ENCODE peak calls at places on chromosome 4, in seven cellular contexts. T, L, G, X, I, V and O are unnamed samples.

GRCh38 chr4:99395595-99396364 is 39.4 kb downstream of the ADH7 start:
- DNase-seq in T (no peak), L (no peak), G (no peak), X (no peak), I (no peak), V (no peak), O (no peak)

GRCh38 chr4:122928930-122929329 is 6.5 kb upstream of the NUDT6 start:
- DNase-seq in T (no peak), L (no peak), G (no peak), X (no peak), I (no peak), V (no peak), O (no peak)

GRCh38 chr4:36310237-36310636 is 28.8 kb downstream of the DTHD1 start:
- DNase-seq in T (no peak), L (no peak), G (no peak), X (no peak), I (no peak), V (no peak), O (no peak)

GRCh38 chr4:176404591-176404990 is 84.8 kb downstream of the SPCS3 start:
- DNase-seq in T (no peak), L (no peak), G (no peak), X (peak; percentile 17), I (no peak), V (no peak), O (no peak)

GRCh38 chr4:90328558-90328957 is 201.4 kb downstream of the CCSER1 start:
- DNase-seq in T (peak; percentile 33), L (no peak), G (no peak), X (no peak), I (no peak), V (no peak), O (no peak)

GRCh38 chr4:121799208-121799823 is 1.8 kb upstream of the EXOSC9 start:
- DNase-seq in T (no peak), L (peak; percentile 74), G (no peak), X (no peak), I (no peak), V (no peak), O (no peak)

GRCh38 chr4:16516796-16517413 is 290.6 kb upstream of the TAPT1 start:
- DNase-seq in T (no peak), L (no peak), G (no peak), X (no peak), I (peak; percentile 57), V (no peak), O (peak; percentile 71)

GRCh38 chr4:8030121-8030781 is 90.6 kb upstream of the AFAP1 start:
- DNase-seq in T (no peak), L (no peak), G (no peak), X (no peak), I (no peak), V (no peak), O (no peak)

GRCh38 chr4:73409012-73409862 is 5.2 kb downstream of the ALB start:
- DNase-seq in T (no peak), L (no peak), G (no peak), X (no peak), I (no peak), V (no peak), O (no peak)

GRCh38 chr4:73406548-73406875 is 2.4 kb downstream of the ALB start:
- DNase-seq in T (no peak), L (no peak), G (no peak), X (no peak), I (no peak), V (no peak), O (no peak)

GRCh38 chr4:73405138-73405537 is 1.1 kb downstream of the ALB start:
- DNase-seq in T (no peak), L (no peak), G (no peak), X (no peak), I (no peak), V (no peak), O (no peak)

GRCh38 chr4:73408181-73408867 is 4.2 kb downstream of the ALB start:
- DNase-seq in T (no peak), L (no peak), G (no peak), X (no peak), I (no peak), V (no peak), O (no peak)

DNA sequence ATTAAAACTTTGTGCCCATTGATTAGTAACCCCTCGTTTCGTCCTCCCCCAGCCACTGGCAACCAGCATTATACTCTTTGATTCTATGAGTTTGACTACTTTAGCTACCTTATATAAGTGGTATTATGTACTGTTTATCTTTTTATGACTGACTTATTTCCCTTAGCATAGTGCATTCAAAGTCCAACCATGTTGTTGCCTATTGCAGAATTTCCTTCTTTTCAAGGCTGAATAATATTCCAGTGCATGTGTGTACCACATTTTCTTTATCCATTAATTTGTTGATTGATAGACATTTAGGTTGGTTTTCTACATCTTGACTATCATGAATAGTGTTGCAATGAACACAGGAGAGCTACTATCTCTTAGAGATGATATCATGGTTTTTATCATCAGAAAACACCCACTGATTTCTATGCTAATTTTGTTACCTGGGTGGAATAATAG is 3.2 kb downstream of the ALB start:
- DNase-seq in T (no peak), L (no peak), G (no peak), X (no peak), I (no peak), V (no peak), O (no peak)
- TF ChIP-seq POLR2A in T (no peak), L (peak; percentile 67), G (no peak), X (no peak), I (no peak), V (no peak), O (no peak)

DNA sequence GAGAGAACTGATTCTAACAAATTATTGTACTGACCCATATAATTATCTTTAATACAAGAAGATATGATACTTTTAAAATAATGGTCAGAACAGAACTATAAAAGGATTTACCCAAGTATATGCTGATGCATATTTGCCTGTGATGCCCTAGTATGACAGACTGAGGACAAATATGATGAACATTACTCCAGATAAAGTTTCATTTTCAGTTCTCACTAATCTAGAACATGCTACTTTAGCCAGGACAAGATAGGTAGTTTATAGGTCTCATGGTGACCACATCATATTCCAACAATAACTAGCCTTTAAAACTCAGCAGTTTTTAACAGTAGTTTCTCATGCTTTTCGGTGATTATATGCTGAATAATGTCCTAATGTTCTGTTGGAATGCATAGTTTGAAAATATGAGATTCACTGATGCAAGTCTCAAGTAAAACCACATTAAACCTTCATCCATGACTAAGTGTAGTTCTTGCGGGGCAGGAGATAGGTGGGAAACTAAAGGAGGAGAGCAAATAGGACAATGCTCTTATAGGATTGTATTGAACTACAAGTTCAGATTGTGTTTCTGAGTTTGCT is 295.2 kb upstream of the AGA start:
- DNase-seq in T (no peak), L (no peak), G (no peak), X (no peak), I (no peak), V (no peak), O (no peak)
- H3K27ac ChIP-seq in T (no peak overlapping the region), L (no peak overlapping the region), G (no peak overlapping the region), X (no peak overlapping the region), I (no peak overlapping the region), V (no peak overlapping the region), O (no peak overlapping the region)

GRCh38 chr4:152104286-152104685 is 343.5 kb upstream of the GATB start:
- DNase-seq in T (no peak), L (no peak), G (no peak), X (no peak), I (no peak), V (peak; percentile 78), O (no peak)

GRCh38 chr4:152106113-152106763 is 345.4 kb upstream of the GATB start:
- DNase-seq in T (peak; percentile 57), L (peak; percentile 38), G (no peak), X (peak; percentile 89), I (peak; percentile 65), V (peak; percentile 92), O (peak; percentile 68)

GRCh38 chr4:152106781-152107321 is 346.0 kb upstream of the GATB start:
- DNase-seq in T (no peak), L (no peak), G (no peak), X (peak; percentile 34), I (no peak), V (peak; percentile 86), O (peak; percentile 50)

GRCh38 chr4:152103181-152103901 is 342.5 kb upstream of the GATB start:
- DNase-seq in T (no peak), L (no peak), G (no peak), X (no peak), I (no peak), V (peak; percentile 87), O (no peak)

DNA sequence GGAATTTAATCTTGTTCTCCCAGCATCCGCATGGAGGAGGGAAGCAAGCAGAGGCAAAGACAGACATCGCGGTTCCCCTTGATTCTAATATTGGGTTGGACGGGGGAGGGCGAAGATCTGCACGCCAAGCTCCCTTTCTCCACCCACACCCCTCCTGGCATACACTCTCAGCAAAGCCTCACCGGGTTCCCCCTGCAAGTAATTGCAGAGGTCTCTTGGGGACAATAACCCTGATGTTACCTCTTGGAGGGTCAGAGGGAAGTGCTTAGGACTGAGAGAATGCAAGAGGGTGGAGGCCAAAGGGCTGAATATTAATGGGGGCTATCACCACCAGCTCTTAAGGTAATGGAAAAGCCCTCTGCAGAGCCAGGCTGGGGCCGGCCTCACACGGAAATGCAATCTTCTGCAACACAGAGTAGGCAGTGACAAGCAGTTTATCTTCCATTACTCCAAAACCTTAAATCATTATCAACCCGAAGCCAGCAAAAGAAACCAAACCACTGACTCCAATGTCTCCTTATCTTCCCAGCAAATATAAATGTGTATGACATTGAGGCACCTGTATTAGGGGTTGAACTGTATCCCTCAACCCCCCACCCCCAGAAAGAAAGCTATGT is 344.1 kb upstream of the GATB start:
- DNase-seq in T (no peak), L (no peak), G (no peak), X (no peak), I (no peak), V (peak; percentile 75), O (no peak)
- TF ChIP-seq EP300 in T (no peak), L (no peak), G (no peak), X (no peak), I (no peak), V (no peak), O (no peak)

GRCh38 chr4:680931-681645 is 6.7 kb downstream of the MYL5 start:
- DNase-seq in T (peak; percentile 83), L (no peak), G (no peak), X (peak; percentile 24), I (peak; percentile 55), V (no peak), O (peak; percentile 60)
- TF ChIP-seq POLR2A in T (peak; percentile 10), L (no peak), G (no peak), X (no peak), I (no peak), V (no peak), O (no peak)

DNA sequence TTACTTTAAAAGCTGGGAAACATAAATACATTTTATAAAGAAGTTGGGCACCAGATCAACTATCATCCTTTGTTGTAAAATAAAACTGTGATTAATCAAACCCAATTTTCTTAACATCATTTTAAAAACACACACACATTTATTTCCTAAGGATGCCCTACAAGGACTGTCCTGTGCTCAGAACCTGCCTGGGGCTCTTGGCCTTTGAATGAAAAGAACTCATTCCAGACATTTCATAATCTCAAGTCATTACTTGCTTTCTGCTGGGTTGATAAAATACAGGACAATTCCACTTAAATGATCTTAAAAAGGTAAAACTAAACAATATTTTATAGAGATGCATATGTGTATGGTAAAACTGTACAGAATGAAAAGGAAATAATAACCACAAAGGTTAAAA is 2.8 kb downstream of the SH3D19 start:
- DNase-seq in T (no peak), L (no peak), G (no peak), X (no peak), I (no peak), V (peak; percentile 31), O (no peak)
- H3K27ac ChIP-seq in T (peak overlapping the region; percentile 99), L (peak overlapping the region; percentile 100), G (no peak overlapping the region), X (no peak overlapping the region), I (peak overlapping the region; percentile 86), V (peak overlapping the region; percentile 97), O (no peak overlapping the region)